ENCODE peak calls at places on chromosomes 1 and 21, in six cellular contexts. P is GM12878, M is GM12891, Q is HepG2, V is K562, J is H1. W is an unnamed sample.

GRCh38 chr1:183069562-183070216 is 46.5 kb downstream of the LAMC1 start:
- DNase-seq in M (no peak), P (no peak), V (no peak), Q (peak; percentile 76), J (no peak), W (no peak)

GRCh38 chr1:186102559-186103148 is 272.4 kb downstream of the TPR start:
- DNase-seq in Q (no peak), P (no peak), V (peak; percentile 42), M (no peak), J (no peak), W (no peak)

GRCh38 chr1:115595279-115596079 is 46.3 kb upstream of the VANGL1 start:
- DNase-seq in J (peak; percentile 92), Q (peak; percentile 44), P (peak; percentile 16), V (peak; percentile 82), M (peak; percentile 43), W (peak; percentile 27)

GRCh38 chr1:209530990-209531389 is 52.5 kb upstream of the CAMK1G start:
- DNase-seq in P (no peak), V (no peak), M (no peak), Q (no peak), J (no peak), W (no peak)

GRCh38 chr1:50427818-50428779 is 4.9 kb upstream of the DMRTA2 start:
- DNase-seq in J (peak; percentile 73), Q (no peak), M (no peak), V (no peak), P (no peak), W (no peak)

GRCh38 chr1:34013958-34014737 is 150.3 kb downstream of the HMGB4 start:
- DNase-seq in J (peak; percentile 90), M (peak; percentile 12), Q (no peak), P (no peak), V (peak; percentile 37), W (no peak)

GRCh38 chr21:34639882-34640788 is 25.2 kb upstream of the RCAN1 start:
- DNase-seq in Q (no peak), V (peak; percentile 60), P (peak; percentile 66), J (no peak), M (peak; percentile 25), W (no peak)

GRCh38 chr1:43438576-43439120 is 15.1 kb downstream of the HYI start:
- DNase-seq in Q (no peak), P (no peak), V (no peak), J (no peak), M (no peak), W (no peak)

GRCh38 chr1:1403543-1404112 is 3.5 kb downstream of the MRPL20 start:
- DNase-seq in Q (no peak), V (no peak), P (no peak), M (no peak), J (no peak), W (no peak)

GRCh38 chr1:161351482-161351881 is 16.2 kb downstream of the CFAP126 start:
- DNase-seq in P (no peak), V (peak; percentile 11), J (no peak), Q (no peak), M (no peak), W (no peak)

GRCh38 chr1:36609241-36610027 is 126.7 kb upstream of the CSF3R start:
- DNase-seq in V (peak; percentile 83), Q (peak; percentile 41), P (no peak), M (peak; percentile 79), J (peak; percentile 85), W (peak; percentile 62)

GRCh38 chr1:77202746-77203145 is 16.5 kb downstream of the PIGK start:
- DNase-seq in J (no peak), Q (no peak), P (no peak), V (no peak), M (no peak), W (no peak)

GRCh38 chr1:244302889-244303609 is 148.7 kb downstream of the ADSS2 start:
- DNase-seq in M (no peak), Q (no peak), V (peak; percentile 97), J (no peak), P (no peak), W (no peak)

GRCh38 chr1:85581802-85582686 is 1.5 kb downstream of the CCN1 start:
- DNase-seq in Q (peak; percentile 49), J (peak; percentile 59), M (no peak), V (no peak), P (no peak), W (no peak)

GRCh38 chr1:150546294-150546937 is 2.8 kb upstream of the ADAMTSL4 start:
- DNase-seq in Q (no peak), V (peak; percentile 63), J (no peak), M (no peak), P (no peak), W (no peak)

GRCh38 chr1:218348628-218349185 is 3.6 kb downstream of the TGFB2 start:
- DNase-seq in P (no peak), Q (no peak), V (no peak), J (no peak), M (no peak), W (no peak)

GRCh38 chr1:234589064-234589765 is 20.8 kb downstream of the IRF2BP2 start:
- DNase-seq in P (no peak), V (no peak), J (no peak), Q (no peak), M (no peak), W (no peak)

GRCh38 chr1:179351281-179351680 is 14.5 kb upstream of the AXDND1 start:
- DNase-seq in Q (no peak), J (no peak), V (no peak), P (no peak), M (no peak), W (no peak)

DNA sequence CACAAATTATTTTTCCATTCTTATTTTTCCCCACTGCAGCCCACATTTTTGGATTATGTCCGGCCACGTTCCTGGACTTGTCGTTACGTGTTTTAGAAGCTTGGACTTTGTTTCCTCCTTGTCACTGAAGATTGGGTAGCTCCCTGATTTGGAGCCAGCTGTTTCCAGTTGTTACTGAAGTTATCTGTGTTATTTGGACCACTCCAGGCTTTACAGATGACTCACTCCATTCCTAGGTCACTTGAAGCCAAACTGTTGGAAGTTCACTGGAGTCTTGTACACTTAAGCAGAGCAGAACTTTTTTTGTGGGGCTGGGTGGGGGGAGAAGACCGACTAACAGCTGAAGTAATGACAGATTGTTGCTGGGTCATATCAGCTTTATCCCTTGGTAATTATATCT is 12.2 kb upstream of the AXDND1 start:
- DNase-seq in V (peak; percentile 16), P (no peak), J (no peak), Q (no peak), M (no peak), W (no peak)
- TF ChIP-seq TAF1 in V (no peak), P (no peak), J (no peak), Q (no peak), M (no peak), W (no peak)

DNA sequence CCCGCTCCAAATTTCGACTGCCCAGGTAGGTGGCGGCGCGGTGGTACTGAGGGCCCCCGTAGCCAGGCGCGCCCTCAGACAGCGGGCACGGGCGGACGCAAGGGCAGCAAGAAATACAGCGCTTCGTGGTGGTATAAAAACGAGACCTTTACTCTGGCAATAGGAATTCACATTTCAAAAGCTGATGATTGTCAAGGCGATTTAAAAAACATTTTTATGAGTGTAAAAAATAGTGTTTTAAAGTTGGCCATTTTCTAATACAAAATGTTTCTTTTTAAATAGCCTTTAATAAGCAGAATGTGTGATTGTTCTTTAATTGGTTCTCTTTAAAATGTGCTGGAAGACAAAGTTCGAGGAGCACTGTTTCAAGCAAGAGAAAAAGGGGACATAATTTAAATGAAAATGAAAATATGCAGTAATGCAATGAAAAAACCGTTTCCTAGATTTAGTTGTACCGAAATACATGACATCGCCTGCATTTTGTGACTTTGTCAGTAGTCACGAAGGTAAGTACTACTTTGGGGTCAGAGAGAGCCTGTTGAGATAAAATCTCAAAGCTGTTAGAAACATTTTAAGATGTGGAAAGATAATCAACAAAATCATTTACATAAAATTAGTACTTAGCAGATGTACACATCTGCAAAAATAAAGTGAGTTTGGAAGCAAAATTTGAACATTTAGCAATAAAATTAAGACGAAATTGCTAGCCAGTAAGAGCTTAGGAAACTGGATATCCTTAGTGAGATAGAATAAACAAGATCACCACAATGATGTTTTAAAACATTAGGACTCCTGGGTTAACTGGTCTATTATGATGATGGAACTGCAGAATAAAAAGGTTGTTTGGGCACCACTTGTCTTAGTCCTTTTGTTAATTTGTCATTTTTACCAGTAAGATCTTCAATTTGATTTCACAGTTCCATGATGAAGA is 1.1 kb upstream of the PSMG1 start:
- DNase-seq in P (no peak), Q (no peak), J (no peak), M (no peak), V (peak; percentile 42), W (no peak)
- TF ChIP-seq POLR2AphosphoS5 in P (no peak), Q (no peak), J (no peak), M (no peak), V (no peak), W (no peak)

DNA sequence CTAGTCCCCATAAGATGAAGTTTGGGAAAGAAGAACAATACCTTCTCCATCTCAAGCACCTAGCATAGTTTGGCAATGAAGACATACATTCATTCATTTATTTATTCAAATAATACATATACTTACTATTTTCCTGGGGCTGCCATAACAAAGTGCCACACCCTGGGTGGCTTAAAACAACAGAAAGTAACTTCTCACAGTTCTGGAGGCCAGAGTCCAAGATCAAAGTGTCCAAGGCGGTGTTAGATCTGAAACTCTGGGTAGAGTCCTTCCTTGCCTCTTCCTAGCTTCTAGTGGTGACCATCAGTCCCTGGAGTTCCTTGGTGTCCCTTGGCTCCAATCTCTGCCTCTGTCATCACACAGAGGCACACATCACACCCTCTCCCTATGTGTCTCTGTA is 112.1 kb upstream of the IGSF21 start:
- DNase-seq in M (no peak), P (no peak), Q (no peak), J (no peak), V (no peak), W (no peak)
- TF ChIP-seq POLR2A in M (no peak), P (no peak), Q (no peak), J (no peak), V (no peak), W (no peak)

GRCh38 chr1:39391741-39392679 is 99.4 kb upstream of the BMP8A start:
- DNase-seq in P (no peak), V (peak; percentile 82), M (no peak), J (no peak), Q (peak; percentile 85), W (no peak)

GRCh38 chr1:39394598-39394997 is 96.8 kb upstream of the BMP8A start:
- DNase-seq in V (no peak), J (no peak), M (no peak), P (no peak), Q (no peak), W (no peak)

GRCh38 chr1:39393645-39394044 is 97.8 kb upstream of the BMP8A start:
- DNase-seq in M (no peak), Q (no peak), V (no peak), J (no peak), P (no peak), W (no peak)

GRCh38 chr1:39394059-39394458 is 97.4 kb upstream of the BMP8A start:
- DNase-seq in V (no peak), J (no peak), Q (no peak), M (no peak), P (no peak), W (no peak)

DNA sequence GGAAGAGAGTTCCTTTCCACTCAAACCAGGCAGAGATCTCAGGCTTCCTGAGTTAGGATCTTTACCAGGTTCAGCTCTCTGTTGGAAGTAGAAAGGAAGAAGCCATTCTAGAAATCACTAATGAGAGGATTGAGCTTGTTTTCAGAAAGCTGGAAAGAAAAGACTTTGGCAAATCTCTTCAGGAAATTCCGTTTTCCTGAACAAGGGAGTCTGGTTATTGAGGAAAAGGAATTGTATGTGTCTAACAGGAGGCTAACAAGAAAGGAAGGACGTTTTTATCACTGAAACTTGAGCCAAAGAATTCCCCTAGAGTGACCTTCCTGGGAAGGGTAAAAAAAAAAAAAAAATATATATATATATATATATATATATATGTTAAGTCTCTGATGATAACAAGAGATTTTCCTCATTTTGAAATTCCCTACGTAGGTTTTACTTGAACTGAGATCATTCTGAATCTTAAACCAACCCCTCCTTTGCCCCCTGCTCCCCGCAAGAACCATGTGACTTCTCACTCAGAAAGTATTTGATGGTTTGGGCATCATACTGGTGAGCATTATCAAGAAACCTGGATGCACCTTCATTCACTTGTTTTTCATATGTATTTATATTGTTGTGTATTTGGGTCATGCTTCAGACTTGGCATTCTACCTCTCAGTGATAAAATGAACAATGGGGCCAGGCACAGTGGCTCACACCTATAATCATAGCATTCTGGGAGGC is 98.4 kb upstream of the BMP8A start:
- DNase-seq in V (no peak), J (no peak), M (no peak), P (no peak), Q (no peak), W (no peak)
- TF ChIP-seq TAF1 in V (no peak), J (no peak), M (no peak), P (no peak), Q (no peak), W (no peak)

W was measured in GM12892.